ENCODE peak calls at places on chromosomes 13 and 19, in four cellular contexts. One of them, this sample, is unnamed.

GRCh38 chr19:2542341-2543069 is 66.6 kb downstream of the GADD45B start:
- DNase-seq in PC-3: no peak
- DNase-seq in neural crest cell: no peak
- DNase-seq in thoracic aorta: no peak
- DNase-seq in this sample: no peak

GRCh38 chr19:45600340-45600885 is 1.6 kb downstream of the GPR4 start:
- DNase-seq in thoracic aorta: no peak
- DNase-seq in PC-3: no peak
- DNase-seq in neural crest cell: no peak
- DNase-seq in this sample: no peak

GRCh38 chr19:35090795-35091214 is 24.8 kb upstream of the FXYD3 start:
- DNase-seq in thoracic aorta: no peak
- DNase-seq in neural crest cell: no peak
- DNase-seq in PC-3: no peak
- DNase-seq in this sample: no peak

GRCh38 chr19:19642506-19643157 is 825 bp downstream of the GMIP start:
- DNase-seq in neural crest cell: no peak
- DNase-seq in PC-3: peak; percentile 11
- DNase-seq in thoracic aorta: no peak
- DNase-seq in this sample: peak; percentile 30

GRCh38 chr19:35533201-35533821 is at the start of gene GAPDHS:
- DNase-seq in neural crest cell: no peak
- DNase-seq in thoracic aorta: no peak
- DNase-seq in PC-3: no peak
- DNase-seq in this sample: no peak

GRCh38 chr13:102373221-102373620 is 28.6 kb downstream of the FGF14 start:
- DNase-seq in neural crest cell: no peak
- DNase-seq in PC-3: no peak
- DNase-seq in thoracic aorta: no peak
- DNase-seq in this sample: no peak

GRCh38 chr19:30669329-30670010 is 297.3 kb downstream of the ZNF536 start:
- DNase-seq in thoracic aorta: no peak
- DNase-seq in PC-3: peak; percentile 39
- DNase-seq in neural crest cell: peak; percentile 84
- DNase-seq in this sample: peak; percentile 28

GRCh38 chr19:57559008-57559403 is 657 bp downstream of the ZNF550 start:
- DNase-seq in neural crest cell: no peak
- DNase-seq in thoracic aorta: no peak
- DNase-seq in PC-3: peak; percentile 30
- DNase-seq in this sample: no peak

GRCh38 chr19:47544476-47544875 is 28.5 kb downstream of the ZNF541 start:
- DNase-seq in thoracic aorta: no peak
- DNase-seq in PC-3: no peak
- DNase-seq in neural crest cell: no peak
- DNase-seq in this sample: no peak

GRCh38 chr13:51585234-51585672 is 991 bp downstream of the WDFY2 start:
- DNase-seq in neural crest cell: no peak
- DNase-seq in PC-3: no peak
- DNase-seq in thoracic aorta: no peak
- DNase-seq in this sample: no peak

GRCh38 chr13:20989883-20990282 is 71.5 kb downstream of the LATS2 start:
- DNase-seq in thoracic aorta: no peak
- DNase-seq in PC-3: no peak
- DNase-seq in neural crest cell: no peak
- DNase-seq in this sample: no peak

GRCh38 chr13:44293908-44294735 is 79.5 kb upstream of the SERP2 start:
- DNase-seq in PC-3: no peak
- DNase-seq in neural crest cell: no peak
- DNase-seq in thoracic aorta: no peak
- DNase-seq in this sample: no peak

GRCh38 chr19:12721656-12722565 is 1.8 kb downstream of the TNPO2 start:
- DNase-seq in PC-3: peak; percentile 51
- DNase-seq in thoracic aorta: no peak
- DNase-seq in neural crest cell: peak; percentile 49
- DNase-seq in this sample: no peak

GRCh38 chr19:14333101-14333871 is 48.0 kb upstream of the ADGRE5 start:
- DNase-seq in thoracic aorta: no peak
- DNase-seq in neural crest cell: peak; percentile 18
- DNase-seq in PC-3: peak; percentile 56
- DNase-seq in this sample: no peak

GRCh38 chr19:39405930-39406655 is 554 bp upstream of the ZFP36 start:
- DNase-seq in PC-3: no peak
- DNase-seq in thoracic aorta: peak; percentile 78
- DNase-seq in neural crest cell: no peak
- DNase-seq in this sample: peak; percentile 72

GRCh38 chr13:112072531-112073244 is 5.7 kb downstream of the SOX1 start:
- DNase-seq in neural crest cell: peak; percentile 79
- DNase-seq in PC-3: no peak
- DNase-seq in thoracic aorta: no peak
- DNase-seq in this sample: no peak

GRCh38 chr19:2266183-2266993 is 10.2 kb upstream of the JSRP1 start:
- DNase-seq in PC-3: peak; percentile 39
- DNase-seq in neural crest cell: no peak
- DNase-seq in thoracic aorta: peak; percentile 60
- DNase-seq in this sample: no peak

GRCh38 chr13:60798503-60798902 is 401.5 kb downstream of the TDRD3 start:
- DNase-seq in PC-3: no peak
- DNase-seq in neural crest cell: no peak
- DNase-seq in thoracic aorta: no peak
- DNase-seq in this sample: no peak

GRCh38 chr13:24036115-24036514 is 124.4 kb upstream of the SPATA13 start:
- DNase-seq in thoracic aorta: no peak
- DNase-seq in PC-3: no peak
- DNase-seq in neural crest cell: no peak
- DNase-seq in this sample: no peak

GRCh38 chr19:20423381-20424207 is 142.0 kb downstream of the ZNF737 start:
- DNase-seq in PC-3: peak; percentile 2
- DNase-seq in neural crest cell: peak; percentile 3
- DNase-seq in thoracic aorta: no peak
- DNase-seq in this sample: peak; percentile 28

GRCh38 chr19:5624741-5625140 is 1.9 kb downstream of the SAFB start:
- DNase-seq in PC-3: no peak
- DNase-seq in thoracic aorta: no peak
- DNase-seq in neural crest cell: no peak
- DNase-seq in this sample: no peak

GRCh38 chr13:99312493-99312883 is 5.3 kb upstream of the GPR183 start:
- DNase-seq in neural crest cell: no peak
- DNase-seq in thoracic aorta: no peak
- DNase-seq in PC-3: no peak
- DNase-seq in this sample: no peak

GRCh38 chr13:53941588-53942190 is 913.1 kb downstream of the OLFM4 start:
- DNase-seq in neural crest cell: no peak
- DNase-seq in PC-3: no peak
- DNase-seq in thoracic aorta: no peak
- DNase-seq in this sample: no peak

GRCh38 chr19:31356587-31357314 is 7.5 kb upstream of the TSHZ3 start:
- DNase-seq in thoracic aorta: no peak
- DNase-seq in neural crest cell: no peak
- DNase-seq in PC-3: no peak
- DNase-seq in this sample: peak; percentile 59

DNA sequence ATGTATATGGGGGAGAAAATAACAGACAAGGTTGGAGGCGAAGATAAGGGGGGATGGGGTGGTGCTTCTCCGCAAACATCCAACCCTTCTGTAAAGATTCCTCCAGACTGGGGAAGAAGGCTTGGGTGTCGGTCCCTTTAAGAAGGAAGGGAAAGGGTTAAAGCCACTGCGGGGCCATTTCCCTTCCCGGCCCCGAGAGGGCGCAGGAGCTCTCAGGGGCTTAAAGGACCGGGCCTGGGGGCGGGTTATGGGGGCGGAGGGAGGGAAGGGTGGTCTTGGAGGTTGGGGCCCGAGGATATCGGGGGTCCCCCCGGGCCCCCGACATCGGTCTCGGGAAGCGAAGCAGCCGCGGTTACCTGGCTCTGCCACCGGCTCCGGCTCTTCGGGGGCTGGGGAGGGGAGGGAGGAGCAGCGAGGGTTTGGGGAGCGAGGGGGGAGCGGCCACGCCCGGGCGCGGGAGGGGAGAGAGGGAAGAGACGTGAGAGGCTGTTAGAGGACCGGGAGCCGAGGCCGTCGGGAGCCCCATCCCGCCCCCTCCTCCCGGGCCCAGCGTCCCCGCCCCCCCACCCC is 2.8 kb downstream of the TNNT1 start:
- DNase-seq in PC-3: peak; percentile 81
- DNase-seq in neural crest cell: no peak
- DNase-seq in thoracic aorta: no peak
- DNase-seq in this sample: no peak
- TF ChIP-seq CTCF in PC-3: peak; percentile 91
- TF ChIP-seq CTCF in neural crest cell: peak; percentile 70
- TF ChIP-seq CTCF in thoracic aorta: no peak
- TF ChIP-seq CTCF in this sample: peak; percentile 38

GRCh38 chr19:577439-578392 is 5.3 kb downstream of the BSG start:
- DNase-seq in thoracic aorta: no peak
- DNase-seq in PC-3: no peak
- DNase-seq in neural crest cell: no peak
- DNase-seq in this sample: no peak
- TF ChIP-seq CTCF in thoracic aorta: no peak
- TF ChIP-seq CTCF in PC-3: no peak
- TF ChIP-seq CTCF in neural crest cell: no peak
- TF ChIP-seq CTCF in this sample: no peak

DNA sequence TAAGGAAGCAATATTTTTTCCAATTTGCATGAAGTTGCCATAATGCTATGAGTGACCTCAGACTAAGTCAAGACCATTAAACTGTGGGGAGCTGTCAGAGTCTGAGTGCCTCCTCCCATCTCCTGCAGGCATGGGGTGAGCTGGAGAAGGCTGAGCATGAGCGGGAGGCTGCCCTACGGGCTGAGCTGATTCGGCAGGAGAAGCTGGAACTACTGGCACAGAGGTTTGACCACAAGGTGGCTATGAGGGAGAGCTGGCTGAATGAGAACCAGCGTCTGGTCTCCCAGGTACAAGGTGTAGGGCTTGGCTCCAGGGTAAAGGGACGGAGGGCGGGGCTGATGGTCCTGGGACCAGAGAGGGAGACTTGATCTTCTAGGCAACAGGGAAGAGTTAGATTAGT is 35.8 kb downstream of the SPTBN4 start:
- DNase-seq in neural crest cell: no peak
- DNase-seq in thoracic aorta: no peak
- DNase-seq in PC-3: peak; percentile 21
- DNase-seq in this sample: no peak
- TF ChIP-seq CTCF in neural crest cell: peak; percentile 37
- TF ChIP-seq CTCF in thoracic aorta: no peak
- TF ChIP-seq CTCF in PC-3: peak; percentile 22
- TF ChIP-seq CTCF in this sample: no peak

GRCh38 chr19:7980168-7980567 is 25.3 kb downstream of the ELAVL1 start:
- DNase-seq in PC-3: no peak
- DNase-seq in neural crest cell: no peak
- DNase-seq in thoracic aorta: no peak
- DNase-seq in this sample: no peak

GRCh38 chr19:7979559-7979958 is 25.9 kb downstream of the ELAVL1 start:
- DNase-seq in PC-3: no peak
- DNase-seq in thoracic aorta: no peak
- DNase-seq in neural crest cell: no peak
- DNase-seq in this sample: no peak

GRCh38 chr19:7978196-7978825 is 27.1 kb downstream of the ELAVL1 start:
- DNase-seq in thoracic aorta: no peak
- DNase-seq in PC-3: peak; percentile 15
- DNase-seq in neural crest cell: no peak
- DNase-seq in this sample: no peak

GRCh38 chr19:7977723-7978040 is 27.8 kb downstream of the ELAVL1 start:
- DNase-seq in neural crest cell: no peak
- DNase-seq in thoracic aorta: no peak
- DNase-seq in PC-3: no peak
- DNase-seq in this sample: no peak

DNA sequence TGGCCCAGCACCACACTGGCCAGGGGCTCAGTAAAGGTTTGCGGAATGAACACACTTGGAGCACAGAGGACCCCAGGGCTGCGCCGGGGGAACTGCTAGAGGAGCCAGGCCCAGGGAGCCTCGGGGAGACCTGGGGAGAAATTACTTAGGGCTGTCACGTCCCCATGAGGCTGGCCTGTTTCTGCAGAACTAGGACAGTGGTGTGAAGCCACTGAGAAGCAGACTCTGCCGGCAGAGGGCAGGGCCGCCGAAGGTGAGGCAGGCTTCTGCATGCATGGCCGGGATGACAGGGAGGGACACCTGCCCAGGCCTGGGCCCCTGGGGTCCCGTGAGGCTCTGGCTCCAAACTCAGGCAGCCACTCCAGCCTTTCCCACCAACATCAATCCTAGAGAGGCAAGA is 26.4 kb downstream of the ELAVL1 start:
- DNase-seq in PC-3: no peak
- DNase-seq in thoracic aorta: no peak
- DNase-seq in neural crest cell: no peak
- DNase-seq in this sample: no peak
- TF ChIP-seq CTCF in PC-3: no peak
- TF ChIP-seq CTCF in thoracic aorta: no peak
- TF ChIP-seq CTCF in neural crest cell: no peak
- TF ChIP-seq CTCF in this sample: no peak

DNA sequence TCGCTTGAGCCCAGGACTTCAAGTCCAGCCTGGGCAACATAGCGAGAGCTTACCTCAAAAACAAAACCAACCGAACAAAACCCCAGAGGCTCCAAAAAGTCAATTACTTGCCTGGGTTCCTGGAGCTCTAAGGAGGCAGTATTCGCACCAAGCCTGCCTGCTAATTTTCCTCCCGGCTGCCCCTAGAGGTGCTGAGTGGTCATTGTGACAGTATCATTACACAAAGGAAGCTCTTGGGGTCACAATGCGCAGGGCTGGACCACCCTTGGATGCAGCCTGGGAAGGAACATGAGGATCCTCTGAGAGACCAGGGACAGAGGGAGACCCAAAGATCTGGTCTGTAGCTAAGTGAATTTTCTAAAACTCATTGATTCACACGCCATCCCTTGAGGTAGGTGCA is 8.5 kb upstream of the PEX11G start:
- DNase-seq in thoracic aorta: no peak
- DNase-seq in neural crest cell: no peak
- DNase-seq in PC-3: no peak
- DNase-seq in this sample: no peak
- TF ChIP-seq CTCF in thoracic aorta: no peak
- TF ChIP-seq CTCF in neural crest cell: peak; percentile 55
- TF ChIP-seq CTCF in PC-3: peak; percentile 47
- TF ChIP-seq CTCF in this sample: peak; percentile 15